ENCODE peak calls at places on chromosome 16, in four cellular contexts. V is transverse colon; K is heart left ventricle; B is CD8-positive, alpha-beta memory T cell. F is an unnamed sample.

GRCh38 chr16:70780546-70780945 is 20.4 kb downstream of the VAC14 start:
- DNase-seq in V (no peak), K (no peak), B (no peak), F (no peak)

GRCh38 chr16:50263060-50263909 is 3.1 kb upstream of the ADCY7 start:
- DNase-seq in V (peak; percentile 5), K (no peak), B (peak; percentile 26), F (no peak)

GRCh38 chr16:71851726-71852125 is 6.0 kb downstream of the ATXN1L start:
- DNase-seq in V (no peak), K (no peak), B (no peak), F (no peak)

GRCh38 chr16:26791166-26791565 is 275.6 kb upstream of the C16orf82 start:
- DNase-seq in V (no peak), K (no peak), B (no peak), F (no peak)

GRCh38 chr16:73771676-73772075 is 524.9 kb upstream of the PSMD7 start:
- DNase-seq in V (no peak), K (no peak), B (no peak), F (no peak)

GRCh38 chr16:5885521-5885920 is 787.9 kb upstream of the EEF2KMT start:
- DNase-seq in V (no peak), K (no peak), B (no peak), F (no peak)

GRCh38 chr16:20611350-20611902 is 35.3 kb upstream of the ACSM2B start:
- DNase-seq in V (no peak), K (peak; percentile 31), B (no peak), F (no peak)

GRCh38 chr16:47873434-47873833 is 282.4 kb downstream of the ABCC12 start:
- DNase-seq in V (no peak), K (no peak), B (no peak), F (no peak)

GRCh38 chr16:1184980-1185379 is 32.1 kb downstream of the CACNA1H start:
- DNase-seq in V (no peak), K (no peak), B (no peak), F (no peak)

GRCh38 chr16:5024632-5025031 is 9.1 kb downstream of the NAGPA start:
- DNase-seq in V (peak; percentile 44), K (no peak), B (no peak), F (peak; percentile 16)

GRCh38 chr16:74261068-74261467 is 35.5 kb upstream of the PSMD7 start:
- DNase-seq in V (no peak), K (no peak), B (no peak), F (no peak)

GRCh38 chr16:18788828-18789514 is 1.2 kb downstream of the RPS15A start:
- DNase-seq in V (no peak), K (no peak), B (no peak), F (no peak)

GRCh38 chr16:56682703-56683397 is 580 bp downstream of the MT1X start:
- DNase-seq in V (peak; percentile 20), K (no peak), B (no peak), F (no peak)

GRCh38 chr16:4402439-4403132 is 13.8 kb downstream of the CORO7 start:
- DNase-seq in V (peak; percentile 85), K (peak; percentile 81), B (peak; percentile 75), F (peak; percentile 74)

GRCh38 chr16:11806721-11807120 is 9.7 kb upstream of the ZC3H7A start:
- DNase-seq in V (no peak), K (no peak), B (no peak), F (no peak)

GRCh38 chr16:73329363-73330306 is 281.7 kb upstream of the ZFHX3 start:
- DNase-seq in V (peak; percentile 10), K (no peak), B (no peak), F (no peak)

GRCh38 chr16:80285089-80285488 is 255.7 kb upstream of the DYNLRB2 start:
- DNase-seq in V (no peak), K (no peak), B (no peak), F (no peak)

GRCh38 chr16:30623558-30624283 is 13.5 kb upstream of the ZNF689 start:
- DNase-seq in V (no peak), K (no peak), B (no peak), F (no peak)

GRCh38 chr16:76955629-76956028 is 235.4 kb upstream of the MON1B start:
- DNase-seq in V (no peak), K (no peak), B (no peak), F (no peak)

GRCh38 chr16:69273009-69273408 is 38.1 kb upstream of the VPS4A start:
- DNase-seq in V (no peak), K (no peak), B (no peak), F (no peak)

GRCh38 chr16:24580665-24581064 is 41.3 kb downstream of the RBBP6 start:
- DNase-seq in V (no peak), K (no peak), B (no peak), F (no peak)

GRCh38 chr16:86483-86952 is 8.5 kb downstream of the MPG start:
- DNase-seq in V (no peak), K (no peak), B (peak; percentile 46), F (no peak)

GRCh38 chr16:31202402-31203385 is at the start of gene PYCARD:
- DNase-seq in V (peak; percentile 82), K (peak; percentile 73), B (peak; percentile 53), F (peak; percentile 21)

GRCh38 chr16:7998789-7999453 is 591.4 kb downstream of the TMEM114 start:
- DNase-seq in V (no peak), K (no peak), B (no peak), F (no peak)

GRCh38 chr16:50741225-50741807 is 570 bp upstream of the CYLD start:
- DNase-seq in V (peak; percentile 14), K (no peak), B (no peak), F (no peak)

GRCh38 chr16:72394526-72394925 is 222.6 kb upstream of the PMFBP1 start:
- DNase-seq in V (no peak), K (no peak), B (no peak), F (no peak)

GRCh38 chr16:67260426-67261063 is 11.8 kb downstream of the SLC9A5 start:
- DNase-seq in V (no peak), K (no peak), B (no peak), F (peak; percentile 49)

GRCh38 chr16:4327782-4328579 is 12.1 kb downstream of the GLIS2 start:
- DNase-seq in V (peak; percentile 74), K (peak; percentile 89), B (peak; percentile 66), F (peak; percentile 62)

GRCh38 chr16:77385481-77385880 is 49.4 kb downstream of the ADAMTS18 start:
- DNase-seq in V (no peak), K (no peak), B (no peak), F (no peak)

GRCh38 chr16:1045363-1046270 is 26.9 kb upstream of the SSTR5 start:
- DNase-seq in V (no peak), K (no peak), B (no peak), F (no peak)

DNA sequence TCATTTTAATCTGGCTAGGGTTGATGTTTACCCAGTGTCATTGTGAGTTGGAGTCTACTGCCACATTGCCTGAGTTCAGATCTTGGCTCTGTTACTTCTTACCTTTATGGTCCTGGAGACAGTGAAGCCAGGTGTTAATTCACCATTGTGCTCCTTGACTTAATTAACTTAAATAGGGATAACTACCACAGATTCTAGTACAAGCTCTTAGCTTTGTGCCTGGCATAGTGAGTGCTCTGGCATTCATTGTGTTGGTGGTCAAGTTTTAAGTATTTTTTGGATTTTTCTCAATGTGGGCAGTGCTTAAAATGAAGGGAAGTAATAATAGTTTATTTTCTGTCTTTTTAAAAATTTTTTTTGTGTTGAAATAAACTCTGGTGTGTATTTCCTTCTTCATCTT is 4.6 kb downstream of the HAPSTR1 start:
- DNase-seq in V (no peak), K (no peak), B (no peak), F (no peak)
- H3K4me3 ChIP-seq in V (no peak overlapping the region), K (peak overlapping the region; percentile 95), B (no peak overlapping the region), F (no peak overlapping the region)

GRCh38 chr16:2501938-2502900 is 11.5 kb upstream of the ATP6V0C start:
- DNase-seq in V (no peak), K (no peak), B (no peak), F (no peak)

GRCh38 chr16:2499890-2500633 is 13.7 kb upstream of the ATP6V0C start:
- DNase-seq in V (no peak), K (no peak), B (no peak), F (no peak)

GRCh38 chr16:2500937-2501750 is 12.6 kb upstream of the ATP6V0C start:
- DNase-seq in V (peak; percentile 86), K (peak; percentile 81), B (peak; percentile 85), F (peak; percentile 75)

GRCh38 chr16:2499454-2499853 is 14.3 kb upstream of the ATP6V0C start:
- DNase-seq in V (no peak), K (no peak), B (no peak), F (no peak)

DNA sequence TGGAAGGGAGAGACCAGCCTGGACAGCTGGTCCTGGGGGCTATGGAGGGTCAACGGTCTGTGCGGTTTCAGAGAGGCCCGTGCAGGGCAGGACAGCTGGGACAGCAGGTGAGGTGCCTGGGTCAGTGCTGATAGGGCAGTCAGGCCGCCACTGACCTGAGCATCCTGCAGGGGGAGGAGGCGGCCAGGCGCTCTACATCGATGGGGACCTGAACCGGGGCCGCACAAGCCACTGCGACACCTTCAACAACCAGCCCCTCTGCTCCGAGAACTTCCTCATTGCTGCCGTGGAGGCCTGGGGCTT is 13.2 kb upstream of the ATP6V0C start:
- DNase-seq in V (no peak), K (no peak), B (no peak), F (no peak)
- H3K4me1 ChIP-seq in V (peaks cover 13% of the 10 kb centered on the region), K (peaks cover 50% of the 10 kb centered on the region), B (peaks cover 8% of the 10 kb centered on the region), F (peaks cover 13% of the 10 kb centered on the region)

DNA sequence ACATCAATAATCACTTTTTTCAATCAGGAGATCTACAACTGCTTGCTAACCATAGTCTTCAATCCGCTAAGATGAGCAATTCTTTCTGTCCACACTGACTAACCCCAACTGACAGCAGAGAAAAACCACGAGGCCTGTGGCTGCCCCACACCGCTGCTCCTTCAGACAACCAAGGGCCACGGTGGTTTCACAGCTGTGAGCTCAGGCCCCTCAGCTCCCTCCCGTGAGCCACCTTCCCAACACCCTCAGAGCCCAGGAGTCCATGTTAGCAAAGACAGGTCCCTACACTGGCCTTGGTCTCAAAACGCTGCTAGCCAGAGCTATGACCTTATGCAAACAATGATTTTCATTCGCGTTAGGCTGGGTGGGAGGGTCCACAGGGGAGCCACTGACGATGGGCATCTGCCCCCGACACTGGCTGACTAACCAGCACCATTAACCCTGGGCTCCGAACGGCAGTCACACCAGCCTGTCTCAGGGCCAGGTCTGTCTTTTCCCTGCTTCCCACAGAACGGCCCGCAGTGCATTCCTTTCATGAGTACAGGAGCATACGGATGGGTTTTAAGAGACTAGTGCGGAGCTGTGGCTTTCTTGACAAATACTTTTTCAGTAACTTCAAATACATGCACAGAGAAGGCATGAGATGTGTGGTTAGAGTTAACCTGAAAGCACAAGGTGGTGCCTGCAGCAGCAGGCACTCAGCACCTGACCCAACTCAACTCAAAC is 67.3 kb downstream of the ANKRD11 start:
- DNase-seq in V (no peak), K (no peak), B (peak; percentile 78), F (no peak)
- H3K4me3 ChIP-seq in V (no peak overlapping the region), K (no peak overlapping the region), B (no peak overlapping the region), F (no peak overlapping the region)

DNA sequence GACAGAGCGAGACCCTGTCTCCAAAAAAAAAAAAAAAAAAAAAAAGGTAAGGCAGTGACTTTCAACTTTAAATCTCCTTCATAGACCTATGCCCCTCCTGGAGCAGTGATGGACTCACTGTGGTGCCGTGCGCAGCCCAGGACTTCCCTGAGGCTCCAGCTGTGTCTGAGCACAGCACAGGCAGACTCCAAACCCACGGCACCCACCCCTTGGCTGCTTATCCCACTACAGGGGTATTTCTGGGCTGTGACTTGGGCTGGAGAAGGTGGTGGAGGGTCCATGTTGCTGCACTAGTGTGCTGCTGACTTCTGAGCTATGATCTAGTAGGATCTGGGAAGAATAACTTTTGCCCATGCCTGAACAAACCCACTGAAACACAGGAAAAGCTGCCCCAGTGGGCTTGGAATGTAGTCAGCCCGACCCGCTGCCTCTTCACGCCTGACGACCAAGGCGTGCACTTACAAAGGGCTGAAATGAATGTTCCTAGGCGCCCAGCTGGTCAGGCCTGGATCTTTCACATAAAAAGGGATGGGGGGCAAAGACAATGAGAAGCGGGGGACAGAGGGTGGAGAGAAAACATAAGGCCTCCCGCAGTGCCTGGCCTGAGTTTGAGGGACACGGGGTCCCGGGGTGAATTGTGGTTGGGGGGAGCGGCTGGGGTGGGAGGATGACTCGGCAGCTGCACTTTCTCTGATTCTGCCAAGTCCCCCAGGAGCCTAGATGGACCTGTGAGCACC is 83.0 kb downstream of the IRF8 start:
- DNase-seq in V (no peak), K (no peak), B (no peak), F (no peak)
- H3K4me1 ChIP-seq in V (peaks cover 25% of the 10 kb centered on the region), K (no peaks in the 10 kb centered on the region), B (peaks cover under 1% of the 10 kb centered on the region), F (no peaks in the 10 kb centered on the region)